ENCODE peak calls at places on chromosomes 5 and 9, in nine cellular contexts. D is ACHN; S is neural progenitor cell; M is GM20000; F is ureter; A is stimulated activated CD4-positive, alpha-beta T cell treated with anti-CD3 and anti-CD28 coated beads, Interleukin-12 subunit alpha, Interleukin-12 subunit beta, amount 100 ng/mL, for 4 hours; J is activated T-helper 1 cell treated with anti-CD3 and anti-CD28 coated beads, Interleukin-2, amount 50 U/mL, for 16 hours; G is T-helper 17 cell; T is SJSA1. O is an unnamed sample.

GRCh38 chr9:72155282-72155677 is 6.0 kb downstream of the GDA start:
- DNase-seq in D (no peak), S (no peak), M (no peak), F (no peak), A (no peak), J (no peak), G (no peak), T (no peak), O (no peak)

GRCh38 chr5:65925601-65926275 is 637 bp upstream of the ERBIN start:
- DNase-seq in D (peak; percentile 89), S (peak; percentile 98), M (peak; percentile 95), F (peak; percentile 84), A (peak; percentile 68), J (peak; percentile 72), G (peak; percentile 80), T (peak; percentile 93), O (peak; percentile 96)

GRCh38 chr9:106717686-106718085 is 145.3 kb upstream of the ZNF462 start:
- DNase-seq in D (peak; percentile 69), S (no peak), M (no peak), F (no peak), A (no peak), J (no peak), G (no peak), T (peak; percentile 77), O (no peak)

GRCh38 chr5:59124983-59125960 is 542.4 kb downstream of the RAB3C start:
- DNase-seq in D (no peak), S (no peak), M (peak; percentile 6), F (no peak), A (no peak), J (no peak), G (no peak), T (peak; percentile 22), O (no peak)

GRCh38 chr5:122907238-122907637 is 61.8 kb downstream of the SNX24 start:
- DNase-seq in D (peak; percentile 22), S (no peak), M (no peak), F (no peak), A (no peak), J (no peak), G (no peak), T (peak; percentile 48), O (no peak)

GRCh38 chr9:130846487-130847305 is 11.6 kb downstream of the ABL1 start:
- DNase-seq in D (peak; percentile 78), S (no peak), M (no peak), F (peak; percentile 54), A (no peak), J (no peak), G (no peak), T (peak; percentile 88), O (no peak)

GRCh38 chr5:28517691-28518090 is 1479.3 kb upstream of the CDH9 start:
- DNase-seq in D (peak; percentile 4), S (no peak), M (no peak), F (no peak), A (no peak), J (no peak), G (no peak), T (no peak), O (no peak)

GRCh38 chr5:78888580-78889187 is 96.4 kb downstream of the ARSB start:
- DNase-seq in D (no peak), S (no peak), M (no peak), F (no peak), A (no peak), J (no peak), G (no peak), T (no peak), O (no peak)

GRCh38 chr5:159864885-159865622 is 51.2 kb upstream of the ADRA1B start:
- DNase-seq in D (no peak), S (no peak), M (peak; percentile 39), F (no peak), A (no peak), J (no peak), G (no peak), T (no peak), O (no peak)

GRCh38 chr5:141349917-141350619 is at the start of gene PCDHGB1:
- DNase-seq in D (peak; percentile 56), S (peak; percentile 76), M (peak; percentile 85), F (no peak), A (no peak), J (no peak), G (no peak), T (no peak), O (no peak)

GRCh38 chr9:36100532-36100931 is 36.0 kb upstream of the GLIPR2 start:
- DNase-seq in D (peak; percentile 64), S (peak; percentile 49), M (no peak), F (no peak), A (no peak), J (no peak), G (no peak), T (peak; percentile 50), O (no peak)

GRCh38 chr5:73815631-73816030 is 189.6 kb downstream of the ARHGEF28 start:
- DNase-seq in D (peak; percentile 68), S (no peak), M (no peak), F (no peak), A (no peak), J (no peak), G (no peak), T (no peak), O (no peak)